ENCODE peak calls at places on chromosomes 6 and 20, in six cellular contexts. T, L, H, V, U and Y are unnamed samples.

GRCh38 chr6:33571637-33572316 is 8.3 kb downstream of the BAK1 start:
- DNase-seq in T (no peak), L (no peak), H (no peak), U (no peak), V (no peak), Y (no peak)

GRCh38 chr20:43658068-43658722 is 8.7 kb upstream of the MYBL2 start:
- DNase-seq in U (no peak), T (no peak), L (no peak), H (no peak), V (no peak), Y (peak; percentile 27)

GRCh38 chr6:132445201-132445951 is 44.1 kb upstream of the MOXD1 start:
- DNase-seq in V (no peak), H (peak; percentile 81), T (no peak), L (no peak), U (no peak), Y (no peak)

GRCh38 chr6:111841822-111842221 is 31.4 kb downstream of the FYN start:
- DNase-seq in H (peak; percentile 65), U (no peak), L (no peak), V (peak; percentile 48), T (no peak), Y (no peak)

GRCh38 chr6:37517411-37517812 is 17.7 kb upstream of the CCDC167 start:
- DNase-seq in T (no peak), U (no peak), H (peak; percentile 26), V (peak; percentile 31), L (no peak), Y (no peak)

GRCh38 chr6:30548375-30548774 is 7.9 kb downstream of the GNL1 start:
- DNase-seq in T (no peak), U (no peak), H (peak; percentile 88), L (no peak), V (no peak), Y (no peak)

GRCh38 chr6:32177788-32178546 is at the start of gene RNF5:
- DNase-seq in H (peak; percentile 100), U (peak; percentile 99), L (peak; percentile 99), V (peak; percentile 97), T (peak; percentile 87), Y (peak; percentile 97)

GRCh38 chr6:43129434-43130194 is 41.5 kb upstream of the SRF start:
- DNase-seq in L (no peak), V (peak; percentile 53), H (peak; percentile 55), T (peak; percentile 35), U (no peak), Y (peak; percentile 71)

GRCh38 chr6:16372029-16372776 is 133.8 kb downstream of the GMPR start:
- DNase-seq in V (no peak), L (no peak), U (no peak), H (no peak), T (no peak), Y (no peak)

GRCh38 chr6:31765910-31766794 is 3.7 kb downstream of the SAPCD1 start:
- DNase-seq in L (no peak), U (no peak), H (no peak), T (no peak), V (no peak), Y (peak; percentile 66)

GRCh38 chr20:61185841-61186601 is 66.0 kb upstream of the CDH4 start:
- DNase-seq in H (peak; percentile 96), U (no peak), L (no peak), V (no peak), T (no peak), Y (no peak)

GRCh38 chr6:22113046-22113766 is 183.6 kb downstream of the PRL start:
- DNase-seq in U (peak; percentile 65), H (peak; percentile 99), V (no peak), T (no peak), L (peak; percentile 40), Y (no peak)

GRCh38 chr6:63565727-63566625 is 6.3 kb upstream of the LOC128125822 start:
- DNase-seq in H (peak; percentile 65), U (no peak), L (no peak), T (no peak), V (no peak), Y (no peak)

GRCh38 chr6:74735304-74735703 is 470.5 kb downstream of the COL12A1 start:
- DNase-seq in U (peak; percentile 34), T (no peak), H (peak; percentile 90), L (no peak), V (no peak), Y (no peak)

GRCh38 chr20:14848806-14849205 is 511.4 kb upstream of the FLRT3 start:
- DNase-seq in U (no peak), V (no peak), H (no peak), L (no peak), T (no peak), Y (no peak)

GRCh38 chr6:159729598-159729997 is 2.3 kb downstream of the WTAP start:
- DNase-seq in H (peak; percentile 16), V (no peak), L (no peak), T (no peak), U (no peak), Y (no peak)

GRCh38 chr6:124795879-124796838 is 166.1 kb upstream of the RNF217 start:
- DNase-seq in L (no peak), T (peak; percentile 19), V (no peak), H (peak; percentile 52), U (no peak), Y (no peak)

GRCh38 chr6:109296305-109296915 is 85.9 kb downstream of the CD164 start:
- DNase-seq in U (no peak), V (peak; percentile 68), T (no peak), H (no peak), L (no peak), Y (no peak)
- H3K4me1 ChIP-seq in U (peaks cover 29% of the 10 kb centered on the region), V (peaks cover 60% of the 10 kb centered on the region), T (peaks cover 25% of the 10 kb centered on the region), H (no peaks in the 10 kb centered on the region), L (peaks cover 8% of the 10 kb centered on the region), Y (peaks cover 3% of the 10 kb centered on the region)

GRCh38 chr6:54029187-54029586 is 82.1 kb upstream of the MLIP start:
- DNase-seq in L (no peak), V (no peak), H (no peak), U (no peak), T (no peak), Y (no peak)

GRCh38 chr6:54026652-54027400 is 84.4 kb upstream of the MLIP start:
- DNase-seq in V (no peak), L (no peak), U (no peak), T (no peak), H (no peak), Y (no peak)

GRCh38 chr6:54031194-54031593 is 80.0 kb upstream of the MLIP start:
- DNase-seq in T (no peak), H (no peak), V (no peak), U (no peak), L (no peak), Y (no peak)
- TF ChIP-seq CTCF in T (no peak), H (no peak), V (no peak), U (no peak), L (no peak), Y (no peak)

GRCh38 chr20:55160022-55160421 is 684.6 kb downstream of the DOK5 start:
- DNase-seq in L (no peak), T (no peak), H (no peak), U (no peak), V (no peak), Y (no peak)

GRCh38 chr20:55153321-55153720 is 677.9 kb downstream of the DOK5 start:
- DNase-seq in L (no peak), V (no peak), U (no peak), H (no peak), T (no peak), Y (no peak)

GRCh38 chr20:55159230-55159629 is 683.8 kb downstream of the DOK5 start:
- DNase-seq in U (no peak), H (no peak), L (no peak), V (no peak), T (no peak), Y (no peak)

GRCh38 chr20:55158446-55158845 is 683.1 kb downstream of the DOK5 start:
- DNase-seq in U (no peak), T (no peak), V (no peak), H (no peak), L (no peak), Y (no peak)

DNA sequence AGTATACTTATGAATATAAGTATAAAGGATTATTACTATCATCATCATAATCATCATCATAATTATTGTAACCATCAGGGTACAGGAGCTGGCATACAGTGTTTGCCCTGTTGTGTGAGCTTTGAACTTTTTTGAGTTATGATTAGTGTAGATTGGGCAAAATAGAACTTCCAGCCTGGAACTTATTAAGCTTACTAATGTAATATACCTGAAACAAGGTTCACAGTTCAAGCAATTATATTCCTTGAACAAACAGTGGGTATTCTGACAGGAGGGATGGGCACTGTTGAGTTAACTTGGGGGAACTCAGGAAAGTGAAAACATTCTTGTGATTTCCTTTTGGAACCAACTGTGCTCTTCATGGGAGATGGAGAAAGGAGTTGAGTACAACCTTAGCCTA is 680.0 kb downstream of the DOK5 start:
- DNase-seq in V (no peak), L (no peak), U (no peak), T (no peak), H (no peak), Y (no peak)
- H3K9me3 ChIP-seq in V (no peaks in the 10 kb centered on the region), L (no peaks in the 10 kb centered on the region), U (peaks cover 5% of the 10 kb centered on the region), T (no peaks in the 10 kb centered on the region), H (no peaks in the 10 kb centered on the region), Y (no peaks in the 10 kb centered on the region)

GRCh38 chr6:163710552-163710951 is 296.0 kb downstream of the QKI start:
- DNase-seq in V (no peak), H (no peak), U (peak; percentile 44), T (no peak), L (no peak), Y (no peak)

GRCh38 chr6:163708459-163708858 is 293.9 kb downstream of the QKI start:
- DNase-seq in T (no peak), L (no peak), V (peak; percentile 45), U (no peak), H (no peak), Y (no peak)

GRCh38 chr6:163709255-163709654 is 294.7 kb downstream of the QKI start:
- DNase-seq in T (no peak), U (no peak), V (no peak), H (no peak), L (no peak), Y (no peak)

GRCh38 chr6:163711071-163711470 is 296.6 kb downstream of the QKI start:
- DNase-seq in T (no peak), L (no peak), H (no peak), U (no peak), V (no peak), Y (no peak)

GRCh38 chr6:163709693-163710092 is 295.2 kb downstream of the QKI start:
- DNase-seq in L (no peak), U (no peak), V (no peak), H (no peak), T (no peak), Y (no peak)
- H3K4me1 ChIP-seq in L (peaks cover 31% of the 10 kb centered on the region), U (peaks cover 18% of the 10 kb centered on the region), V (no peaks in the 10 kb centered on the region), H (no peaks in the 10 kb centered on the region), T (peaks cover 66% of the 10 kb centered on the region), Y (peaks cover 10% of the 10 kb centered on the region)

GRCh38 chr6:11013671-11014070 is 30.4 kb downstream of the ELOVL2 start:
- DNase-seq in T (no peak), U (no peak), L (no peak), H (no peak), V (no peak), Y (no peak)
- TF ChIP-seq CTCF in T (no peak), U (no peak), L (no peak), H (no peak), V (no peak), Y (no peak)